ENCODE peak calls at places on chromosomes 4 and X, in six cellular contexts. S is substantia nigra, K is GM23338, Z is T-helper 17 cell, H is heart left ventricle, G is Kasumi-1. A is an unnamed sample.

GRCh38 chr4:84324850-84325249 is 174.2 kb downstream of the NKX6-1 start:
- DNase-seq in S (no peak), K (no peak), Z (no peak), H (no peak), G (no peak), A (no peak)

GRCh38 chr4:10371869-10372471 is 85.3 kb downstream of the ZNF518B start:
- DNase-seq in S (no peak), K (peak), Z (no peak), H (no peak), G (no peak), A (no peak)

GRCh38 chr4:71595576-71596108 is 188.2 kb downstream of the GC start:
- DNase-seq in S (no peak), K (no peak), Z (no peak), H (no peak), G (no peak), A (no peak)

GRCh38 chrX:153649178-153649914 is 2.3 kb downstream of the DUSP9 start:
- DNase-seq in S (no peak), K (peak), Z (peak), H (no peak), G (peak), A (no peak)

GRCh38 chr4:17811078-17811603 is 362 bp downstream of the NCAPG start:
- DNase-seq in S (no peak), K (no peak), Z (no peak), H (peak), G (peak), A (no peak)

GRCh38 chr4:91681544-91681943 is 622.2 kb upstream of the GRID2 start:
- DNase-seq in S (no peak), K (peak), Z (no peak), H (no peak), G (no peak), A (no peak)

GRCh38 chr4:845233-845835 is 19.4 kb upstream of the CPLX1 start:
- DNase-seq in S (no peak), K (no peak), Z (no peak), H (no peak), G (no peak), A (no peak)

GRCh38 chr4:183098080-183098722 is 856 bp upstream of the WWC2 start:
- DNase-seq in S (peak), K (peak), Z (peak), H (peak), G (no peak), A (no peak)

GRCh38 chr4:84719115-84719514 is 136.2 kb downstream of the CDS1 start:
- DNase-seq in S (no peak), K (no peak), Z (no peak), H (no peak), G (no peak), A (no peak)

GRCh38 chrX:5957506-5957905 is 271.2 kb downstream of the NLGN4X start:
- DNase-seq in S (no peak), K (no peak), Z (no peak), H (no peak), G (no peak), A (no peak)

GRCh38 chr4:18813055-18813454 is 791.5 kb upstream of the LCORL start:
- DNase-seq in S (no peak), K (no peak), Z (no peak), H (no peak), G (no peak), A (no peak)

GRCh38 chr4:77021614-77022089 is 54.1 kb downstream of the CCNI start:
- DNase-seq in S (no peak), K (no peak), Z (no peak), H (no peak), G (no peak), A (no peak)

GRCh38 chrX:13252726-13253125 is 67.1 kb downstream of the ATXN3L start:
- DNase-seq in S (no peak), K (no peak), Z (no peak), H (no peak), G (no peak), A (no peak)

GRCh38 chr4:535924-536281 is 36.9 kb downstream of the PIGG start:
- DNase-seq in S (no peak), K (no peak), Z (no peak), H (no peak), G (no peak), A (no peak)

GRCh38 chr4:110840221-110840654 is 217.4 kb upstream of the PITX2 start:
- DNase-seq in S (no peak), K (no peak), Z (no peak), H (no peak), G (no peak), A (no peak)

GRCh38 chr4:108168672-108169562 is at the start of gene LEF1:
- DNase-seq in S (no peak), K (peak), Z (peak), H (peak), G (peak), A (peak)

GRCh38 chrX:135194684-135195083 is 23.5 kb upstream of the CT55 start:
- DNase-seq in S (no peak), K (peak), Z (no peak), H (no peak), G (no peak), A (no peak)

GRCh38 chr4:69120869-69121268 is 24.6 kb downstream of the UGT2B7 start:
- DNase-seq in S (no peak), K (no peak), Z (no peak), H (no peak), G (no peak), A (no peak)

GRCh38 chr4:127352220-127352619 is 280.5 kb upstream of the INTU start:
- DNase-seq in S (no peak), K (peak), Z (no peak), H (no peak), G (no peak), A (no peak)

GRCh38 chrX:5586726-5587125 is 641.9 kb downstream of the NLGN4X start:
- DNase-seq in S (no peak), K (no peak), Z (no peak), H (no peak), G (no peak), A (no peak)

GRCh38 chrX:121122332-121122731 is 74.9 kb downstream of the GLUD2 start:
- DNase-seq in S (no peak), K (no peak), Z (no peak), H (no peak), G (no peak), A (no peak)

GRCh38 chrX:150926304-150926703 is 27.8 kb upstream of the CD99L2 start:
- DNase-seq in S (no peak), K (no peak), Z (no peak), H (no peak), G (no peak), A (no peak)

GRCh38 chrX:124263743-124264142 is 68.7 kb upstream of the TEX13D start:
- DNase-seq in S (no peak), K (no peak), Z (no peak), H (no peak), G (no peak), A (no peak)

GRCh38 chr4:99090511-99090910 is 1.9 kb upstream of the ADH5 start:
- DNase-seq in S (no peak), K (no peak), Z (no peak), H (no peak), G (no peak), A (no peak)

GRCh38 chr4:144591401-144591800 is 54.6 kb upstream of the HHIP start:
- DNase-seq in S (no peak), K (no peak), Z (no peak), H (no peak), G (peak), A (no peak)

GRCh38 chr4:42348692-42349091 is 48.6 kb upstream of the SHISA3 start:
- DNase-seq in S (no peak), K (no peak), Z (no peak), H (no peak), G (no peak), A (no peak)

GRCh38 chr4:5863461-5864113 is 29.3 kb downstream of the CRMP1 start:
- DNase-seq in S (no peak), K (peak), Z (no peak), H (no peak), G (peak), A (peak)

GRCh38 chr4:100742045-100742444 is 224.2 kb upstream of the EMCN start:
- DNase-seq in S (no peak), K (peak), Z (no peak), H (peak), G (peak), A (no peak)

GRCh38 chr4:111937368-111937767 is 207.9 kb upstream of the FAM241A start:
- DNase-seq in S (no peak), K (peak), Z (no peak), H (no peak), G (peak), A (no peak)

GRCh38 chr4:144174401-144175067 is 34.0 kb upstream of the GYPA start:
- DNase-seq in S (no peak), K (peak), Z (no peak), H (no peak), G (peak), A (peak)

GRCh38 chrX:113512700-113513395 is 672.2 kb upstream of the AMOT start:
- DNase-seq in S (no peak), K (no peak), Z (no peak), H (no peak), G (no peak), A (no peak)

GRCh38 chrX:37302569-37302968 is 46.6 kb upstream of the PRRG1 start:
- DNase-seq in S (no peak), K (peak), Z (no peak), H (peak), G (peak), A (no peak)

GRCh38 chr4:16916719-16917337 is 18.4 kb upstream of the LDB2 start:
- DNase-seq in S (no peak), K (peak), Z (peak), H (peak), G (peak), A (peak)

GRCh38 chr4:112775801-112776200 is 138.9 kb downstream of the LARP7 start:
- DNase-seq in S (no peak), K (peak), Z (no peak), H (no peak), G (peak), A (no peak)

GRCh38 chr4:108683479-108683878 is 33.1 kb downstream of the OSTC start:
- DNase-seq in S (no peak), K (peak), Z (no peak), H (no peak), G (peak), A (no peak)

GRCh38 chrX:127708155-127708554 is 344.0 kb downstream of the ACTRT1 start:
- DNase-seq in S (no peak), K (no peak), Z (no peak), H (no peak), G (no peak), A (no peak)

GRCh38 chr4:95180531-95181315 is 368.1 kb downstream of the UNC5C start:
- DNase-seq in S (no peak), K (no peak), Z (no peak), H (no peak), G (no peak), A (no peak)

GRCh38 chrX:94288325-94288724 is 614.3 kb downstream of the FAM133A start:
- DNase-seq in S (no peak), K (peak), Z (no peak), H (no peak), G (peak), A (no peak)

GRCh38 chrX:13022926-13023325 is 21.5 kb downstream of the FAM9C start:
- DNase-seq in S (no peak), K (no peak), Z (no peak), H (no peak), G (no peak), A (no peak)

A was measured in T-helper 2 cell treated with Interferon-gamma antibody and Interleukin-4, amounts not matched to agents 5 μg/mL and 100 μg/mL, for 36 hours.